ENCODE peak calls at places on chromosomes 11 and 22, in four cellular contexts. W is Panc1, U is colonic mucosa, A is lung. M is an unnamed sample.

GRCh38 chr11:130719516-130719915 is 196.8 kb downstream of the SNX19 start:
- DNase-seq in W (no peak), U (no peak), A (no peak), M (no peak)

GRCh38 chr22:22085702-22086500 is 103.3 kb upstream of the TOP3B start:
- DNase-seq in U (no peak), W (no peak), A (no peak), M (no peak)

GRCh38 chr11:92964471-92964870 is 5.0 kb upstream of the MTNR1B start:
- DNase-seq in A (no peak), U (no peak), W (no peak), M (no peak)

GRCh38 chr11:74822187-74822586 is 73.5 kb downstream of the RNF169 start:
- DNase-seq in W (no peak), U (no peak), A (no peak), M (no peak)

GRCh38 chr11:58301576-58301975 is 33.5 kb upstream of the OR10W1 start:
- DNase-seq in U (no peak), W (no peak), A (no peak), M (no peak)

GRCh38 chr11:10327254-10327653 is 22.4 kb downstream of the ADM start:
- DNase-seq in W (no peak), A (no peak), U (no peak), M (no peak)

GRCh38 chr22:38753894-38754246 is 1.9 kb downstream of the SUN2 start:
- DNase-seq in U (peak; percentile 34), A (no peak), W (no peak), M (no peak)

GRCh38 chr22:23036684-23037428 is 33.5 kb upstream of the GNAZ start:
- DNase-seq in W (no peak), A (no peak), U (no peak), M (no peak)

GRCh38 chr11:128407962-128408361 is 179.4 kb downstream of the ETS1 start:
- DNase-seq in U (no peak), W (no peak), A (no peak), M (no peak)

GRCh38 chr11:1303196-1303821 is 6.1 kb downstream of the TOLLIP start:
- DNase-seq in W (no peak), A (peak; percentile 29), U (no peak), M (peak; percentile 86)

GRCh38 chr11:46202149-46202548 is 75.3 kb upstream of the CREB3L1 start:
- DNase-seq in W (no peak), U (no peak), A (no peak), M (no peak)

GRCh38 chr11:33930317-33931021 is 38.6 kb upstream of the LMO2 start:
- DNase-seq in A (peak; percentile 38), W (no peak), U (no peak), M (no peak)

GRCh38 chr11:9651481-9651880 is 12.4 kb upstream of the SWAP70 start:
- DNase-seq in W (no peak), U (no peak), A (no peak), M (peak; percentile 32)

GRCh38 chr11:83648610-83649467 is 362.7 kb upstream of the CCDC90B start:
- DNase-seq in A (no peak), W (no peak), U (no peak), M (no peak)

GRCh38 chr11:110728883-110729282 is 16.6 kb upstream of the ARHGAP20 start:
- DNase-seq in U (no peak), W (no peak), A (no peak), M (no peak)

GRCh38 chr11:102144357-102145342 is 34.4 kb downstream of the YAP1 start:
- DNase-seq in A (peak; percentile 43), W (no peak), U (peak; percentile 58), M (no peak)

GRCh38 chr22:29784451-29785361 is 17.5 kb downstream of the UQCR10 start:
- DNase-seq in W (no peak), U (peak; percentile 31), A (no peak), M (no peak)

GRCh38 chr11:8814209-8814922 is 96.6 kb upstream of the AKIP1 start:
- DNase-seq in A (peak; percentile 32), U (peak; percentile 40), W (no peak), M (no peak)

GRCh38 chr11:73316422-73316821 is 8.3 kb downstream of the ARHGEF17 start:
- DNase-seq in U (no peak), A (no peak), W (no peak), M (no peak)

GRCh38 chr22:25656724-25657123 is 85.3 kb upstream of the MYO18B start:
- DNase-seq in U (no peak), A (no peak), W (no peak), M (no peak)

GRCh38 chr22:48352086-48352911 is 1475.4 kb downstream of the BRD1 start:
- DNase-seq in W (no peak), A (no peak), U (no peak), M (no peak)

GRCh38 chr11:12464303-12464702 is 86.9 kb downstream of the PARVA start:
- DNase-seq in U (no peak), A (no peak), W (no peak), M (no peak)

GRCh38 chr11:115618428-115618827 is 114.2 kb upstream of the CADM1 start:
- DNase-seq in U (no peak), W (no peak), A (no peak), M (no peak)

GRCh38 chr11:57650739-57651090 is 1.0 kb upstream of the YPEL4 start:
- DNase-seq in A (no peak), W (no peak), U (no peak), M (no peak)

GRCh38 chr11:88293931-88294330 is 43.6 kb downstream of the CTSC start:
- DNase-seq in A (no peak), W (no peak), U (no peak), M (no peak)

DNA sequence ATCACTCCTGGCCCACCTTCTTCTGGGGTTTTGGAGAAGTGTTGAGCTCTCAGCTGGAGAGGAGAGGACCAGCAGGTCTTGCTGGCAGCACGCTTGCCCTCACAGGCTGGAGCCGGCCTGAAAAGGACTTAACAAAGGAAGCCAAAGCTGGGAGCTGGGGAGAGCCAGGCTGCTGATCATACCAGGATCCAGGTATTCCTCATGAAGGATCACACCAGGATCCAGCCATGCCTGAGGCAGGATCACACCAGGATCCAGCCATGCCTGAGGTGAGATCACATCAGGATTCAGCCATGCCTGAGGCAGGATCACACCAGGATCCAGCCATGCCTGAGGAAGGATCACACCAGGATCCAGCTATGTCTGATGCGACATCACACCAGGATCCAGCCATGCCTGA is 17.0 kb downstream of the MRGPRD start:
- DNase-seq in A (no peak), W (no peak), U (no peak), M (peak; percentile 93)
- H3K4me3 ChIP-seq in A (no peak overlapping the region), W (no peak overlapping the region), U (no peak overlapping the region), M (no peak overlapping the region)

DNA sequence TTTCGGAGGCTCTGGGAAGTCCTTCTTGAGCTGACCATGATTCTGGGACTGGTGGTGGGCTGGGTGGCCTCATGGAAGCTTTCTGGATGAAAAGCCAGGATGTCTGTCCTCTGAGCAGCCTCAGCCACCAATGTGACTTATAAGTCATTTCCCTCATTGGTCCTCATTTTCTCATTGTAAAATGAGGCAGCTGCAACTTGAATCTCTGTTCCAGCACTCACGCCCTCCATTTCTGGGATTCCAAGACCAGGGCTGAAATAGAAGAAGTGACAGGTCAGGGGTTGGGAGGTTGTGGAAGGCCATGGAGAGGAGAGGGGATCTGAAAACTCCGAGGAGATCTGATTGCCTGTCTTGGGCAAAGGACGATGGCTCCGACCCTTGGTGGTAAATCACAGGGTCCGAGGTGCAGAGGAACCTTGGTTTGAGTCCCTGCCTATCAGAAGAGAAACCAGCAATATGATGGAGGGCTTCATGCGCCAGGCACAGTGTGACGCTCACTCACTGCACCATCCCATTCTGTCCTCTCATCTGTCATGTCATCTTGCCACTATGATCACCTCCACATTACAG is 38.3 kb downstream of the TSPAN18 start:
- DNase-seq in A (no peak), U (no peak), W (no peak), M (peak; percentile 65)
- H3K4me1 ChIP-seq in A (peaks cover 34% of the 10 kb centered on the region), U (no peaks in the 10 kb centered on the region), W (peaks cover 29% of the 10 kb centered on the region), M (peaks cover 42% of the 10 kb centered on the region)

DNA sequence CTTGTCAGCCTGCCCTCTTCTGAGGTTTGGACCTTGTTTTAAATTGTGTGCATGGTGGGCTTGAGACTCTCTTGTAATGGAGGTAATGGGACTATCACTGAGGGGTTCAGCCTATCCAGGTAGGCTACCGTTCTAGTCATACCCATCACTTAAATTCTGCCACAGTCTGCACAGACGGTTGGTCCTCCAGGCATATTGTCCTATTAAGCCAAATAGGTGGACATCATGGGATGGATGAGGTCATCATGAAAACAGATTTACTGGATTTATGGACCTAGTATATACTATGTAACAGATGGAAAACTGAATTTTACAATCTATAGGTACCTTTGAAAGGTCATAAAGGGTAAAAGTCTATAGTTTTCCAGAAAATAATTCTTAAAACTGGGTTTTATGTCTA is 9.1 kb upstream of the RBM4 start:
- DNase-seq in U (no peak), A (no peak), W (no peak), M (no peak)
- H3K4me3 ChIP-seq in U (no peak overlapping the region), A (no peak overlapping the region), W (no peak overlapping the region), M (no peak overlapping the region)

DNA sequence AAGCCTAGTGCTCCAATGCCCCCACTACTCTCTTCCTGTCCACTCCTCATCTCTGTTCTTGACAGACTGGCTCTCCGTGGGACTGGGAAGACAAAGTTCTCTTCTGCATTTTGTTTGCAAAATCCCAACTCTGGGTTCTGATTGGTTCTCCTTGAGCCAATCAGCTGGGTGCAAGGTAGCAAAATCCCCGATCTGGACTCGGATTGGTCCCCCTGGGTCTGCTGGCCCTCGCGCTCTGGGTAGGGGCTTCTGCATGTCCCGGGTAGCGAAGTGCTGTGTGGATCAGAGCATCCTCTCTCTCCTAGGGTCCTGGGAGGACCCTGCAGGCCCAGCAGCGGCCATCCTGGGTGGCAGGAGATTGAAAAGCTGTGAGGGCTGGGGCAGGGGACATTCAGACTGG is 22.3 kb upstream of the A4GALT start:
- DNase-seq in A (no peak), W (no peak), U (no peak), M (no peak)
- H3K4me1 ChIP-seq in A (peaks cover 2% of the 10 kb centered on the region), W (no peaks in the 10 kb centered on the region), U (no peaks in the 10 kb centered on the region), M (peaks cover 28% of the 10 kb centered on the region)

GRCh38 chr11:64716471-64717267 is 6.3 kb downstream of the NRXN2 start:
- DNase-seq in W (no peak), U (no peak), A (no peak), M (no peak)
- H3K4me3 ChIP-seq in W (no peak overlapping the region), U (no peak overlapping the region), A (no peak overlapping the region), M (no peak overlapping the region)

DNA sequence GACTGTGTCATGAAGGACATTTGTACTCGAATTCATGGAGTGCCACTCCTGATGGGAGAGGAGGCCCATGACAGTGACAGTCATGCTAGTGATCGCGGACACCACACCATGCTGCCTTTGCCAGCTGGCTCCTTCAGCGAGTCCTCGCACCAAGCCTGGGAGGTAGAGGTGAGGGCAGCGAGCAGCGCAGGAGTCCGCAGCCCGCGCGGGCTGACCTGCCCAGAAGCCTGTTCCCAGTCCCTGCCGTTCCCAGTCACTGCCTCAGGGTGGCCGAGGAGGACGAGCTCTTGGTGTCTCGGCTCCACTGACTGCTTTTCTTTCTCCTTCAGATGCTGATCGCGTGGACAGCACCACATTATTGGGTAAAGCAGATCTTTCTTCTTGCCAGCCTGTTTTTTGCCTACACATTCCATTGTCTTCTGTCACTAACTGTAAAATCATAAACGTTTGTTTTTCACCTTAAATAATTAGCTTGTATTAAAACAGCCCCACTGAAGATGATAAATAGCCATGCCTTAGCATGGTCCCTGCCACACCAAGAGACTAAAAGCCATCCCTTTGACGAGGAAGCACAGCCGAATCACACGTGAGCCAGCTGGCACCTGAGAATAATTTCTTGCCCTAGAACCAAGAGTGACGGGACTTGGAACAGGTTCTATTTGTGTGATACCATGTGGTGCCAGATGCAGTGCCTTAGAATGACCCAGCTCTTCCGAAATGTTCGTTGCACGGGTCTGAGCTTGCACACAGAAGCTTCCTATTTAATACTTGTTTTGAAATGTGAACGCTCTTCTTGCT is 25.5 kb downstream of the FAM118A start:
- DNase-seq in U (no peak), W (no peak), A (no peak), M (no peak)
- H3K4me1 ChIP-seq in U (no peaks in the 10 kb centered on the region), W (no peaks in the 10 kb centered on the region), A (peaks cover 5% of the 10 kb centered on the region), M (peaks cover 29% of the 10 kb centered on the region)